ENCODE peak calls at places on chromosomes 1 and 21, in five cellular contexts. A is uterus; M is pulmonary artery endothelial cell; C is activated naive CD8-positive, alpha-beta T cell treated with anti-CD3 and anti-CD28 coated beads, Interleukin-2, amount 50 U/mL, for 24 hours; R is COR-L47. Z is an unnamed sample.

GRCh38 chr1:76302711-76303347 is 228.3 kb downstream of the ST6GALNAC3 start:
- DNase-seq in R (no peak), C (no peak), M (no peak), A (no peak), Z (no peak)

GRCh38 chr1:165954940-165955339 is 127.5 kb downstream of the UCK2 start:
- DNase-seq in C (no peak), R (no peak), A (no peak), M (no peak), Z (no peak)

GRCh38 chr1:224884428-224884827 is 45.0 kb upstream of the DNAH14 start:
- DNase-seq in C (no peak), M (no peak), R (no peak), A (no peak), Z (no peak)

GRCh38 chr1:88698764-88699163 is 14.7 kb downstream of the PKN2 start:
- DNase-seq in A (no peak), M (no peak), R (no peak), C (no peak), Z (no peak)

GRCh38 chr1:154534263-154534844 is 24.1 kb downstream of the UBE2Q1 start:
- DNase-seq in A (no peak), R (peak), M (no peak), C (no peak), Z (no peak)

GRCh38 chr1:43067856-43068751 is 104.0 kb downstream of the EBNA1BP2 start:
- DNase-seq in M (no peak), R (peak), A (no peak), C (no peak), Z (peak)

GRCh38 chr1:197915797-197916686 is 1.1 kb upstream of the LHX9 start:
- DNase-seq in A (no peak), M (no peak), R (peak), C (no peak), Z (no peak)

GRCh38 chr1:156251527-156251926 is 3.7 kb upstream of the PAQR6 start:
- DNase-seq in C (no peak), R (no peak), M (no peak), A (no peak), Z (no peak)

GRCh38 chr1:31657020-31657804 is 12.5 kb upstream of the PEF1 start:
- DNase-seq in A (no peak), M (no peak), R (no peak), C (no peak), Z (no peak)

GRCh38 chr1:84774674-84775548 is 84.7 kb upstream of the SSX2IP start:
- DNase-seq in C (no peak), M (no peak), R (no peak), A (no peak), Z (no peak)

GRCh38 chr1:22903113-22903512 is 69.6 kb downstream of the LACTBL1 start:
- DNase-seq in R (no peak), C (no peak), M (no peak), A (no peak), Z (no peak)

GRCh38 chr1:186841599-186841998 is 12.8 kb downstream of the PLA2G4A start:
- DNase-seq in M (no peak), A (no peak), R (no peak), C (no peak), Z (no peak)

GRCh38 chr1:3547055-3548005 is 64.0 kb downstream of the MEGF6 start:
- DNase-seq in R (peak), M (no peak), C (no peak), A (no peak), Z (no peak)

GRCh38 chr1:77220687-77221463 is 1.6 kb upstream of the PIGK start:
- DNase-seq in R (no peak), M (no peak), A (no peak), C (no peak), Z (no peak)

GRCh38 chr21:27154451-27155129 is 187.7 kb upstream of the ADAMTS5 start:
- DNase-seq in M (no peak), C (no peak), A (peak), R (no peak), Z (no peak)

GRCh38 chr1:17531682-17532487 is 7.6 kb upstream of the ARHGEF10L start:
- DNase-seq in M (no peak), R (no peak), A (peak), C (no peak), Z (no peak)

GRCh38 chr1:226637147-226637935 is 88.8 kb downstream of the STUM start:
- DNase-seq in M (no peak), R (no peak), A (peak), C (no peak), Z (peak)